ENCODE peak calls at places on chromosomes 4 and X, in five cellular contexts. F is HCT116, T is IMR-90, D is sigmoid colon, M is GM12878. N is an unnamed sample.

GRCh38 chr4:186132577-186133277 is 28.2 kb downstream of the FAM149A start:
- DNase-seq in F (peak), M (no peak), D (no peak), T (peak), N (no peak)

GRCh38 chrX:75746891-75747639 is 38.0 kb downstream of the MAGEE2 start:
- DNase-seq in T (no peak), D (no peak), F (no peak), M (no peak), N (peak)

GRCh38 chrX:130984782-130985181 is 73.4 kb upstream of the ARHGAP36 start:
- DNase-seq in D (no peak), T (no peak), F (no peak), M (no peak), N (no peak)

GRCh38 chr4:33715996-33716395 is 2528.3 kb downstream of the ARAP2 start:
- DNase-seq in T (no peak), M (no peak), D (no peak), F (no peak), N (no peak)

GRCh38 chr4:33072340-33073089 is 2352.3 kb downstream of the PCDH7 start:
- DNase-seq in D (no peak), T (no peak), M (no peak), F (no peak), N (no peak)

GRCh38 chr4:54971474-54971950 is 153.9 kb downstream of the KDR start:
- DNase-seq in D (no peak), T (peak), F (peak), M (no peak), N (no peak)

GRCh38 chrX:19760345-19760744 is 127.1 kb downstream of the SH3KBP1 start:
- DNase-seq in M (no peak), F (no peak), D (no peak), T (no peak), N (no peak)

GRCh38 chr4:44927361-44928061 is 201.2 kb upstream of the GNPDA2 start:
- DNase-seq in T (peak), D (no peak), M (no peak), F (peak), N (no peak)

GRCh38 chr4:182113774-182114173 is 129.4 kb upstream of the TENM3 start:
- DNase-seq in F (no peak), D (no peak), T (peak), M (no peak), N (no peak)

GRCh38 chr4:89558147-89558546 is 250.5 kb upstream of the GPRIN3 start:
- DNase-seq in T (no peak), M (no peak), F (peak), D (no peak), N (no peak)

GRCh38 chr4:112895785-112896184 is 153.7 kb upstream of the ANK2 start:
- DNase-seq in F (no peak), T (no peak), D (no peak), M (peak), N (no peak)

GRCh38 chr4:189376901-189377300 is 563.8 kb upstream of the FRG1 start:
- DNase-seq in D (no peak), F (no peak), T (no peak), M (no peak), N (no peak)

GRCh38 chrX:110055616-110056015 is 52.7 kb downstream of the TMEM164 start:
- DNase-seq in F (no peak), T (peak), M (no peak), D (no peak), N (no peak)

GRCh38 chrX:44306336-44306735 is 37.1 kb downstream of the EFHC2 start:
- DNase-seq in M (no peak), D (no peak), T (peak), F (no peak), N (peak)

GRCh38 chr4:8702516-8703400 is 110.2 kb downstream of the CPZ start:
- DNase-seq in T (no peak), M (no peak), F (no peak), D (peak), N (no peak)

GRCh38 chrX:19840899-19841648 is 46.3 kb downstream of the SH3KBP1 start:
- DNase-seq in D (no peak), F (no peak), M (peak), T (no peak), N (no peak)

GRCh38 chr4:2248821-2249261 is 6.9 kb upstream of the HAUS3 start:
- DNase-seq in F (no peak), D (no peak), T (no peak), M (no peak), N (no peak)

GRCh38 chr4:151098191-151098590 is 1.2 kb upstream of the RPS3A start:
- DNase-seq in F (no peak), M (no peak), D (peak), T (no peak), N (peak)

GRCh38 chr4:65023877-65024670 is 614.8 kb upstream of the TECRL start:
- DNase-seq in D (no peak), T (no peak), F (no peak), M (no peak), N (no peak)

DNA sequence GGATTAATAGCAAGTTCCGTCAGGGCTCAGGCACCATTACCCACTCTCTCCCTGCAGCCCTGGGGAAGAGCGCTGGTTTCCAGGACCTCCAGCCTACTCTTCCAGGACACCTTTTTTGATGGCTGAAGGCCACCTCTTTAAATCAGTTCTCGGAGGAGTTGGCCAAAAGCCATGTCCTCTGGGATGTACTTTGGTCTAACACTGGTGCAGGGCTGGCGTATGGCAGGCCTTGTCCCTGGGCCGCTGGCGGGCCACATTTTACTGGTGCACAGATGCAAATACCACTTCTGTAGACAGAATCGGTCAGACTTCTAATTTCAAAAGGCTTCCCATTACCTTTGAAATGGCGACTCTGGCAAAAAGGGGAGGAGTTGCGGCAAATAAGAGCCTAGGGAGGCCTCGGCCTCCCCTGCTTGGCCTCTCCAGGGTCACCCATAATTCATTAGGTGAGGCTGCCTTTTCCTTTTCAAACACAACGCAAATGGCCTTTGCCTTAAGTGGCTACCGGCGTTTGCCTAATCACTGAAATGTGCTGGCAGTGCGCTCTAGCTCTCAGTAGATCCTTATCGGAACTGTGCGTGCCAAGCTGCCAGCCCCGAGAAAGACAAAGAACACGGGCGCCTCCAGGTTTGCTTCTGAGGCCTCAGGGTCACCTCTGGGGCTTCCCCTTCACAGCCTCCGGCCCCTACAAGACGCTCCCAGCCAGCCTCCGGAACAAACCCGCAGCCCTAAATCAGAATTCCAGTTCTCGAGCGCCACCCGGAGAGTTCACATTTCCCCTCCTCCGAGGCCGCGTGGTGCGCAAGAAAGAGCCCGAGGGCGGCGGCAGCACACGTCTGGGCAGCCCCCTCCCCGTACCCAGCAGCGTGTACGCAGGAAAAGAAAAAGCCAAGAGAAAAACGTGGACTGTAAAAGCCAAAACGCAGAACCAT is 76.2 kb upstream of the BCOR start:
- DNase-seq in M (no peak), D (peak), T (no peak), F (peak), N (peak)
- TF ChIP-seq POLR2A in M (peak), D (no peak), T (no peak), F (peak), N (no peak)

GRCh38 chr4:48268956-48269860 is at the start of gene TEC:
- DNase-seq in T (no peak), M (no peak), F (peak), D (peak), N (peak)
- TF ChIP-seq POLR2A in T (no peak), M (peak), F (peak), D (peak), N (peak)

GRCh38 chrX:23786268-23786815 is 3.4 kb downstream of the SAT1 start:
- DNase-seq in M (no peak), T (no peak), F (no peak), D (no peak), N (no peak)
- TF ChIP-seq POLR2A in M (no peak), T (peak), F (peak), D (no peak), N (no peak)

DNA sequence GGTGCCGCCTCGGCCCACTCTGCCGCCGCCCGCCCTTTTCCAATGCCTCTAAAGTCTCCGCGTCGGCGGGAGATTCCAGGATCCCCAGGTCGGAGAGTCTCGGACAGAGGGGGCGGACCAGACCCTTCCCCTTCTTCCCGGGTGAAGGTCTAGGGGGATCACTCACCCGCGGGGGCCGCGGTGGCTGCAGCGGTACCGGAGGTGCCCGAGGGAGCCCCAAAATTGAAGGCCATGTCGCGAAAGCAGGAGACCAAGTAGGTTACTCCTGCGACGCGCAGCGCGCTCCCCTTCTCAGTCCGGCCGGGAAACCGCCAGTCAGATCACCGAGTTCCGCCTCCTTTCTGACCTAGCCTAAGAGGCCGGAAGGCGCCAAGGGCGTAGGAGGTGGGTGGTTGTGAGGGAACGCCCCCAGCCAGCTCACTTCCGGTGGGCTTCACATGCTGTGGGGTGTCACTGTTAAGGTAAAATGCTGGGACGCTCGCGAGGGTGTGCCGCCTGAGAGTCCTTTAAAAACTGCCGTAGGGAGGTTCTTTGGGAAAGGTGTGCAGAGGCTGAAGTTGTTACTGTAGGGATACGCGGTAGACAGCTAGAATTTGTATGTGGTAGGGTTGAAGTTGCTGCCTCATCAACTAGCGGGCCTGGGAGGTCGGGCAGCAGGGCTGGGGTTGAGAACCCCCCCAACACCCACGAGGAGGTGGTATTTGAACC is at the start of gene NUP54:
- DNase-seq in T (peak), D (peak), M (peak), F (peak), N (peak)
- TF ChIP-seq POLR2A in T (peak), D (peak), M (peak), F (peak), N (peak)

DNA sequence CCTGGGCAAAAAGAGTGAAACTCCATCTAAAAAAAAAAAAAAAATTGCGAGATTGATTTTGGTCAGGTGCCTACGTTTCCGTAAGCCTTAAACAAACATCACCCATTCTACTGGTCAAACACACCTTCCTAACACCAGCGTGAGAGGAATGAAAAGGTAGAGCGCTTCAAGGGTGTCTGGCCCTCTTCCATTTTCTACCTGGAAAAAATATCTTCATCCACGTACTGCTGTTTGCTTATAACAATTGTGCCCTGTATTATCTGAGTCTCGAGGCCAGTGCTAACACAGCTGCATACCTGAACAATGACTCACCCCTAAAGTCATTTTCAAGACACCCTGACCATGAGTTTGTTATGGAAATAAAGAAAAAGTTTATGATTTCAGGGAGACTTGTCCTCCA is 13.9 kb downstream of the TMSB4X start:
- DNase-seq in F (peak), M (no peak), T (peak), D (no peak), N (no peak)
- TF ChIP-seq POLR2A in F (no peak), M (no peak), T (no peak), D (no peak), N (no peak)

GRCh38 chrX:102720237-102721168 is at the start of gene GPRASP3:
- DNase-seq in F (no peak), M (no peak), T (peak), D (peak), N (peak)
- TF ChIP-seq POLR2A in F (no peak), M (peak), T (no peak), D (no peak), N (no peak)

GRCh38 chrX:13266641-13267420 is 53.0 kb downstream of the ATXN3L start:
- DNase-seq in M (no peak), D (no peak), T (peak), F (no peak), N (no peak)
- TF ChIP-seq POLR2A in M (no peak), D (no peak), T (no peak), F (no peak), N (no peak)

GRCh38 chr4:98506462-98507132 is 151.8 kb downstream of the TSPAN5 start:
- DNase-seq in F (no peak), T (no peak), D (no peak), M (no peak), N (no peak)

GRCh38 chr4:98508825-98509539 is 149.4 kb downstream of the TSPAN5 start:
- DNase-seq in D (no peak), T (no peak), F (peak), M (no peak), N (no peak)

GRCh38 chr4:98505991-98506390 is 152.4 kb downstream of the TSPAN5 start:
- DNase-seq in D (no peak), T (no peak), F (no peak), M (no peak), N (no peak)

GRCh38 chr4:98508248-98508647 is 150.2 kb downstream of the TSPAN5 start:
- DNase-seq in T (no peak), F (no peak), D (no peak), M (no peak), N (no peak)

GRCh38 chr4:98507299-98507698 is 151.1 kb downstream of the TSPAN5 start:
- DNase-seq in M (no peak), D (no peak), T (no peak), F (no peak), N (no peak)
- TF ChIP-seq POLR2A in M (no peak), D (no peak), T (no peak), F (no peak), N (no peak)

N was measured in transverse colon.